ENCODE peak calls at places on chromosomes 6 and 20, in six cellular contexts. One of them, this sample, is unnamed.

GRCh38 chr20:22411568-22412450 is 172.6 kb downstream of the FOXA2 start:
- DNase-seq in GM03348: peak
- DNase-seq in WTC11: no peak
- DNase-seq in Kasumi-1: no peak
- DNase-seq in effector CD4-positive, alpha-beta T cell: no peak
- DNase-seq in GM12865: no peak
- DNase-seq in this sample: peak

GRCh38 chr20:59657459-59658046 is 53.2 kb downstream of the PHACTR3 start:
- DNase-seq in GM03348: no peak
- DNase-seq in WTC11: no peak
- DNase-seq in Kasumi-1: no peak
- DNase-seq in effector CD4-positive, alpha-beta T cell: no peak
- DNase-seq in GM12865: no peak
- DNase-seq in this sample: no peak

GRCh38 chr6:35435075-35435837 is 16.9 kb upstream of the FANCE start:
- DNase-seq in GM03348: no peak
- DNase-seq in WTC11: no peak
- DNase-seq in Kasumi-1: no peak
- DNase-seq in effector CD4-positive, alpha-beta T cell: no peak
- DNase-seq in GM12865: no peak
- DNase-seq in this sample: peak

GRCh38 chr6:20212392-20213111 is at the start of gene MBOAT1:
- DNase-seq in GM03348: peak
- DNase-seq in WTC11: peak
- DNase-seq in Kasumi-1: peak
- DNase-seq in effector CD4-positive, alpha-beta T cell: peak
- DNase-seq in GM12865: peak
- DNase-seq in this sample: peak

GRCh38 chr20:18133962-18134361 is 3.7 kb upstream of the KAT14 start:
- DNase-seq in GM03348: no peak
- DNase-seq in WTC11: no peak
- DNase-seq in Kasumi-1: no peak
- DNase-seq in effector CD4-positive, alpha-beta T cell: no peak
- DNase-seq in GM12865: no peak
- DNase-seq in this sample: no peak

GRCh38 chr6:16238057-16238657 is at the start of gene GMPR:
- DNase-seq in GM03348: peak
- DNase-seq in WTC11: peak
- DNase-seq in Kasumi-1: peak
- DNase-seq in effector CD4-positive, alpha-beta T cell: peak
- DNase-seq in GM12865: peak
- DNase-seq in this sample: peak

GRCh38 chr6:26743157-26743821 is 83.7 kb upstream of the ZNF322 start:
- DNase-seq in GM03348: peak
- DNase-seq in WTC11: peak
- DNase-seq in Kasumi-1: no peak
- DNase-seq in effector CD4-positive, alpha-beta T cell: no peak
- DNase-seq in GM12865: no peak
- DNase-seq in this sample: no peak

GRCh38 chr6:6714498-6715360 is 126.2 kb downstream of the LY86 start:
- DNase-seq in GM03348: no peak
- DNase-seq in WTC11: no peak
- DNase-seq in Kasumi-1: no peak
- DNase-seq in effector CD4-positive, alpha-beta T cell: no peak
- DNase-seq in GM12865: no peak
- DNase-seq in this sample: no peak